ENCODE peak calls at places on chromosomes 6 and 20, in nine cellular contexts. N, H, V, L, Z, B, G, Y and I are unnamed samples.
A peak's percentile ranks its signal among the peaks of the same experiment; 100 is the strongest.

GRCh38 chr6:44039191-44039719 is 88.0 kb downstream of the MRPL14 start:
- DNase-seq in V (no peak), N (no peak), G (no peak), Z (no peak), H (no peak), B (no peak), L (no peak), Y (no peak), I (peak; percentile 71)

GRCh38 chr6:13615802-13616140 is 636 bp downstream of the NOL7 start:
- DNase-seq in H (no peak), B (peak; percentile 63), L (peak; percentile 6), V (no peak), G (peak; percentile 54), Z (peak; percentile 47), Y (no peak), N (peak; percentile 50), I (no peak)

GRCh38 chr6:43923376-43924221 is 153.6 kb downstream of the VEGFA start:
- DNase-seq in G (no peak), N (no peak), Y (no peak), B (no peak), V (no peak), H (no peak), Z (no peak), L (no peak), I (no peak)

GRCh38 chr20:50561379-50562078 is 51.3 kb downstream of the PTPN1 start:
- DNase-seq in G (no peak), Y (no peak), N (no peak), H (no peak), L (no peak), V (no peak), B (no peak), Z (no peak), I (no peak)

GRCh38 chr6:70894001-70894400 is 62.9 kb downstream of the B3GAT2 start:
- DNase-seq in Z (peak; percentile 70), V (no peak), N (no peak), G (no peak), Y (no peak), H (no peak), B (no peak), L (no peak), I (no peak)

GRCh38 chr6:17584241-17584803 is 15.8 kb upstream of the FAM8A1 start:
- DNase-seq in L (no peak), Z (peak; percentile 92), Y (no peak), V (peak; percentile 55), G (peak; percentile 80), B (peak; percentile 84), H (peak; percentile 30), N (peak; percentile 29), I (no peak)

GRCh38 chr6:166461821-166462460 is 79.2 kb upstream of the MPC1 start:
- DNase-seq in L (no peak), V (no peak), Z (no peak), H (no peak), N (no peak), B (no peak), G (no peak), Y (no peak), I (no peak)

GRCh38 chr20:23125625-23126191 is 39.6 kb upstream of the CD93 start:
- DNase-seq in H (no peak), B (peak; percentile 55), G (peak; percentile 94), Z (no peak), Y (no peak), V (no peak), N (no peak), L (no peak), I (peak; percentile 87)

GRCh38 chr20:21395666-21396044 is 1.7 kb downstream of the NKX2-4 start:
- DNase-seq in Y (no peak), Z (no peak), B (no peak), L (peak; percentile 18), N (no peak), G (no peak), H (peak; percentile 44), V (no peak), I (no peak)

GRCh38 chr20:63977392-63978276 is 1.8 kb downstream of the SAMD10 start:
- DNase-seq in B (no peak), L (peak; percentile 28), Z (no peak), G (peak; percentile 73), V (no peak), H (no peak), N (no peak), Y (no peak), I (no peak)

GRCh38 chr6:85675030-85675819 is 32.5 kb upstream of the SYNCRIP start:
- DNase-seq in V (no peak), G (no peak), Y (no peak), H (no peak), N (no peak), Z (peak; percentile 27), B (peak; percentile 23), L (no peak), I (no peak)

GRCh38 chr6:71031912-71032311 is 75.1 kb upstream of the B3GAT2 start:
- DNase-seq in Z (no peak), Y (no peak), G (no peak), H (no peak), V (no peak), L (no peak), B (no peak), N (no peak), I (no peak)

GRCh38 chr20:50848846-50849673 is 54.2 kb downstream of the BCAS4 start:
- DNase-seq in B (peak; percentile 34), Y (no peak), L (no peak), H (no peak), G (no peak), Z (peak; percentile 58), N (no peak), V (no peak), I (no peak)

GRCh38 chr20:19934792-19935491 is 82.2 kb upstream of the NAA20 start:
- DNase-seq in G (peak; percentile 74), L (no peak), V (peak; percentile 56), Z (no peak), B (peak; percentile 76), N (no peak), Y (no peak), H (peak; percentile 55), I (no peak)

GRCh38 chr6:16948376-16948775 is 153.5 kb upstream of the STMND1 start:
- DNase-seq in B (no peak), L (no peak), Z (no peak), H (no peak), V (no peak), G (no peak), Y (no peak), N (no peak), I (no peak)

GRCh38 chr20:46220808-46221207 is 87.5 kb downstream of the CDH22 start:
- DNase-seq in V (peak; percentile 86), N (no peak), B (peak; percentile 92), L (no peak), Y (no peak), Z (peak; percentile 82), G (no peak), H (peak; percentile 59), I (no peak)

GRCh38 chr6:159044899-159045727 is at the start of gene TAGAP:
- DNase-seq in B (peak; percentile 33), N (no peak), H (no peak), G (peak; percentile 95), L (peak; percentile 86), Y (no peak), Z (no peak), V (peak; percentile 72), I (peak; percentile 93)

GRCh38 chr6:40719671-40720374 is 132.7 kb upstream of the LRFN2 start:
- DNase-seq in V (peak; percentile 19), L (no peak), N (peak; percentile 17), Y (no peak), Z (no peak), H (no peak), B (peak; percentile 90), G (no peak), I (no peak)

GRCh38 chr20:56422131-56422823 is 10.2 kb downstream of the CASS4 start:
- DNase-seq in B (no peak), V (no peak), N (no peak), G (peak; percentile 75), Y (no peak), H (no peak), Z (no peak), L (no peak), I (peak; percentile 4)

GRCh38 chr6:139152088-139152891 is 17.4 kb downstream of the HECA start:
- DNase-seq in Y (no peak), V (peak; percentile 12), L (no peak), B (peak; percentile 58), H (no peak), Z (no peak), N (no peak), G (no peak), I (no peak)

GRCh38 chr6:81758221-81758620 is 5.7 kb upstream of the TENT5A start:
- DNase-seq in L (no peak), Z (no peak), G (no peak), V (no peak), H (no peak), N (no peak), Y (no peak), B (no peak), I (no peak)

GRCh38 chr6:15429146-15430110 is 183.6 kb downstream of the JARID2 start:
- DNase-seq in Z (peak; percentile 53), Y (no peak), B (peak; percentile 22), N (no peak), L (no peak), H (no peak), V (no peak), G (no peak), I (no peak)

GRCh38 chr6:5422321-5422915 is 161.1 kb downstream of the FARS2 start:
- DNase-seq in H (no peak), G (peak; percentile 28), L (no peak), N (peak; percentile 53), Y (no peak), Z (peak; percentile 28), V (no peak), B (peak; percentile 67), I (no peak)

GRCh38 chr6:30897882-30898281 is 10.1 kb upstream of the GTF2H4 start:
- DNase-seq in H (no peak), G (no peak), N (no peak), L (no peak), V (no peak), B (no peak), Y (no peak), Z (no peak), I (no peak)

GRCh38 chr6:14934011-14934410 is 311.9 kb upstream of the JARID2 start:
- DNase-seq in L (no peak), G (no peak), Z (no peak), B (no peak), V (no peak), Y (no peak), H (no peak), N (no peak), I (no peak)

GRCh38 chr6:110814488-110815259 is 595 bp downstream of the CDK19 start:
- DNase-seq in L (peak; percentile 17), H (no peak), V (peak; percentile 80), G (peak; percentile 57), Z (peak; percentile 38), N (peak; percentile 62), B (peak; percentile 57), Y (peak; percentile 37), I (peak; percentile 82)

GRCh38 chr6:52560462-52560861 is 16.4 kb downstream of the TRAM2 start:
- DNase-seq in Z (no peak), V (no peak), Y (no peak), L (no peak), B (no peak), N (no peak), G (no peak), H (no peak), I (no peak)

GRCh38 chr6:12637960-12638641 is 78.5 kb upstream of the PHACTR1 start:
- DNase-seq in H (peak; percentile 2), V (no peak), L (no peak), N (peak; percentile 66), G (peak; percentile 61), Z (peak; percentile 58), B (peak; percentile 38), Y (peak; percentile 5), I (peak; percentile 78)

GRCh38 chr20:62590301-62591121 is 51.8 kb upstream of the SLCO4A1 start:
- DNase-seq in N (no peak), H (no peak), L (no peak), Z (no peak), Y (no peak), G (no peak), B (no peak), V (no peak), I (no peak)

GRCh38 chr20:50717974-50718761 is 13.2 kb upstream of the PARD6B start:
- DNase-seq in G (no peak), H (no peak), Y (no peak), N (no peak), V (no peak), B (peak; percentile 28), L (no peak), Z (no peak), I (no peak)

GRCh38 chr6:169212436-169212835 is 41.2 kb downstream of the THBS2 start:
- DNase-seq in H (no peak), Y (no peak), V (no peak), N (no peak), Z (no peak), L (no peak), B (no peak), G (no peak), I (no peak)